ENCODE peak calls at places on chromosomes 1 and 21, in four cellular contexts. One of them, this sample, is unnamed.

GRCh38 chr21:35002879-35003722 is 46.0 kb downstream of the RUNX1 start:
- DNase-seq in hepatocyte: no peak
- DNase-seq in fibroblast of pulmonary artery: peak
- DNase-seq in HFF-Myc: no peak
- DNase-seq in this sample: no peak

GRCh38 chr1:219954736-219955421 is 26.5 kb upstream of the SLC30A10 start:
- DNase-seq in hepatocyte: peak
- DNase-seq in fibroblast of pulmonary artery: no peak
- DNase-seq in HFF-Myc: no peak
- DNase-seq in this sample: no peak

GRCh38 chr1:161260346-161260745 is 1.8 kb downstream of the PCP4L1 start:
- DNase-seq in hepatocyte: no peak
- DNase-seq in fibroblast of pulmonary artery: no peak
- DNase-seq in HFF-Myc: no peak
- DNase-seq in this sample: no peak

GRCh38 chr1:201317551-201317950 is 34.2 kb downstream of the PKP1 start:
- DNase-seq in HFF-Myc: no peak
- DNase-seq in hepatocyte: no peak
- DNase-seq in fibroblast of pulmonary artery: no peak
- DNase-seq in this sample: no peak

GRCh38 chr1:3115275-3116149 is 46.5 kb downstream of the PRDM16 start:
- DNase-seq in fibroblast of pulmonary artery: no peak
- DNase-seq in hepatocyte: peak
- DNase-seq in HFF-Myc: no peak
- DNase-seq in this sample: no peak

GRCh38 chr1:201537966-201538617 is 835 bp upstream of the NAV1 start:
- DNase-seq in HFF-Myc: no peak
- DNase-seq in hepatocyte: no peak
- DNase-seq in fibroblast of pulmonary artery: no peak
- DNase-seq in this sample: no peak

GRCh38 chr21:35478096-35479080 is 429.3 kb upstream of the RUNX1 start:
- DNase-seq in hepatocyte: no peak
- DNase-seq in HFF-Myc: no peak
- DNase-seq in fibroblast of pulmonary artery: peak
- DNase-seq in this sample: no peak

GRCh38 chr1:155051777-155052398 is 772 bp downstream of the ADAM15 start:
- DNase-seq in fibroblast of pulmonary artery: peak
- DNase-seq in HFF-Myc: no peak
- DNase-seq in hepatocyte: no peak
- DNase-seq in this sample: no peak

GRCh38 chr1:6191968-6192367 is 7.4 kb downstream of the RPL22 start:
- DNase-seq in fibroblast of pulmonary artery: no peak
- DNase-seq in hepatocyte: no peak
- DNase-seq in HFF-Myc: no peak
- DNase-seq in this sample: no peak

GRCh38 chr1:18836654-18837053 is 22.8 kb downstream of the TAS1R2 start:
- DNase-seq in fibroblast of pulmonary artery: no peak
- DNase-seq in hepatocyte: no peak
- DNase-seq in HFF-Myc: no peak
- DNase-seq in this sample: no peak

GRCh38 chr1:201748331-201748730 is 80.6 kb upstream of the IPO9 start:
- DNase-seq in hepatocyte: no peak
- DNase-seq in HFF-Myc: no peak
- DNase-seq in fibroblast of pulmonary artery: peak
- DNase-seq in this sample: no peak

GRCh38 chr21:35476616-35477395 is 427.7 kb upstream of the RUNX1 start:
- DNase-seq in hepatocyte: no peak
- DNase-seq in HFF-Myc: peak
- DNase-seq in fibroblast of pulmonary artery: peak
- DNase-seq in this sample: no peak

GRCh38 chr1:156648951-156649350 is 7.0 kb downstream of the BCAN start:
- DNase-seq in fibroblast of pulmonary artery: no peak
- DNase-seq in hepatocyte: no peak
- DNase-seq in HFF-Myc: no peak
- DNase-seq in this sample: no peak

GRCh38 chr1:151621351-151621750 is 9.5 kb downstream of the SNX27 start:
- DNase-seq in HFF-Myc: no peak
- DNase-seq in hepatocyte: peak
- DNase-seq in fibroblast of pulmonary artery: no peak
- DNase-seq in this sample: no peak

GRCh38 chr1:89462250-89462649 is 62.4 kb upstream of the LRRC8B start:
- DNase-seq in hepatocyte: no peak
- DNase-seq in HFF-Myc: no peak
- DNase-seq in fibroblast of pulmonary artery: no peak
- DNase-seq in this sample: no peak

GRCh38 chr1:209076688-209077087 is 506.8 kb upstream of the CAMK1G start:
- DNase-seq in HFF-Myc: no peak
- DNase-seq in fibroblast of pulmonary artery: no peak
- DNase-seq in hepatocyte: no peak
- DNase-seq in this sample: no peak

GRCh38 chr1:28112388-28113311 is 24.2 kb upstream of the EYA3 start:
- DNase-seq in hepatocyte: peak
- DNase-seq in HFF-Myc: no peak
- DNase-seq in fibroblast of pulmonary artery: peak
- DNase-seq in this sample: no peak

GRCh38 chr1:241639653-241640148 is 468 bp downstream of the CHML start:
- DNase-seq in hepatocyte: peak
- DNase-seq in HFF-Myc: no peak
- DNase-seq in fibroblast of pulmonary artery: peak
- DNase-seq in this sample: no peak

GRCh38 chr1:109931189-109931672 is 20.6 kb downstream of the CSF1 start:
- DNase-seq in hepatocyte: peak
- DNase-seq in HFF-Myc: no peak
- DNase-seq in fibroblast of pulmonary artery: peak
- DNase-seq in this sample: peak

GRCh38 chr1:68758666-68759209 is 261.9 kb upstream of the DEPDC1 start:
- DNase-seq in hepatocyte: no peak
- DNase-seq in fibroblast of pulmonary artery: no peak
- DNase-seq in HFF-Myc: no peak
- DNase-seq in this sample: no peak

GRCh38 chr1:87104945-87105344 is 190.5 kb downstream of the HS2ST1 start:
- DNase-seq in fibroblast of pulmonary artery: no peak
- DNase-seq in HFF-Myc: no peak
- DNase-seq in hepatocyte: no peak
- DNase-seq in this sample: no peak

GRCh38 chr1:43366601-43367025 is 1.2 kb downstream of the ELOVL1 start:
- DNase-seq in HFF-Myc: no peak
- DNase-seq in fibroblast of pulmonary artery: no peak
- DNase-seq in hepatocyte: peak
- DNase-seq in this sample: no peak

GRCh38 chr1:27785763-27786162 is 12.7 kb downstream of the STX12 start:
- DNase-seq in fibroblast of pulmonary artery: peak
- DNase-seq in HFF-Myc: no peak
- DNase-seq in hepatocyte: peak
- DNase-seq in this sample: no peak

GRCh38 chr1:181398544-181398943 is 84.8 kb upstream of the CACNA1E start:
- DNase-seq in hepatocyte: no peak
- DNase-seq in HFF-Myc: no peak
- DNase-seq in fibroblast of pulmonary artery: no peak
- DNase-seq in this sample: no peak

GRCh38 chr1:33111965-33112364 is 31.0 kb downstream of the AZIN2 start:
- DNase-seq in hepatocyte: no peak
- DNase-seq in HFF-Myc: no peak
- DNase-seq in fibroblast of pulmonary artery: peak
- DNase-seq in this sample: no peak

GRCh38 chr1:29964718-29965533 is 728.6 kb downstream of the PTPRU start:
- DNase-seq in HFF-Myc: no peak
- DNase-seq in fibroblast of pulmonary artery: no peak
- DNase-seq in hepatocyte: no peak
- DNase-seq in this sample: no peak

GRCh38 chr21:35933466-35933865 is 126.9 kb downstream of the SETD4 start:
- DNase-seq in hepatocyte: peak
- DNase-seq in fibroblast of pulmonary artery: peak
- DNase-seq in HFF-Myc: peak
- DNase-seq in this sample: no peak

GRCh38 chr1:153607381-153607780 is 5.6 kb downstream of the S100A16 start:
- DNase-seq in HFF-Myc: no peak
- DNase-seq in hepatocyte: no peak
- DNase-seq in fibroblast of pulmonary artery: no peak
- DNase-seq in this sample: no peak

GRCh38 chr1:24005163-24005562 is 25.0 kb upstream of the SRSF10 start:
- DNase-seq in hepatocyte: no peak
- DNase-seq in fibroblast of pulmonary artery: no peak
- DNase-seq in HFF-Myc: no peak
- DNase-seq in this sample: no peak

GRCh38 chr1:90340604-90341003 is 345.7 kb downstream of the ZNF326 start:
- DNase-seq in HFF-Myc: no peak
- DNase-seq in fibroblast of pulmonary artery: no peak
- DNase-seq in hepatocyte: no peak
- DNase-seq in this sample: no peak

GRCh38 chr21:45001134-45002095 is 61.6 kb downstream of the SLX9 start:
- DNase-seq in hepatocyte: no peak
- DNase-seq in fibroblast of pulmonary artery: peak
- DNase-seq in HFF-Myc: no peak
- DNase-seq in this sample: no peak

GRCh38 chr1:226738421-226738994 is 574 bp downstream of the ITPKB start:
- DNase-seq in fibroblast of pulmonary artery: peak
- DNase-seq in HFF-Myc: no peak
- DNase-seq in hepatocyte: peak
- DNase-seq in this sample: no peak

DNA sequence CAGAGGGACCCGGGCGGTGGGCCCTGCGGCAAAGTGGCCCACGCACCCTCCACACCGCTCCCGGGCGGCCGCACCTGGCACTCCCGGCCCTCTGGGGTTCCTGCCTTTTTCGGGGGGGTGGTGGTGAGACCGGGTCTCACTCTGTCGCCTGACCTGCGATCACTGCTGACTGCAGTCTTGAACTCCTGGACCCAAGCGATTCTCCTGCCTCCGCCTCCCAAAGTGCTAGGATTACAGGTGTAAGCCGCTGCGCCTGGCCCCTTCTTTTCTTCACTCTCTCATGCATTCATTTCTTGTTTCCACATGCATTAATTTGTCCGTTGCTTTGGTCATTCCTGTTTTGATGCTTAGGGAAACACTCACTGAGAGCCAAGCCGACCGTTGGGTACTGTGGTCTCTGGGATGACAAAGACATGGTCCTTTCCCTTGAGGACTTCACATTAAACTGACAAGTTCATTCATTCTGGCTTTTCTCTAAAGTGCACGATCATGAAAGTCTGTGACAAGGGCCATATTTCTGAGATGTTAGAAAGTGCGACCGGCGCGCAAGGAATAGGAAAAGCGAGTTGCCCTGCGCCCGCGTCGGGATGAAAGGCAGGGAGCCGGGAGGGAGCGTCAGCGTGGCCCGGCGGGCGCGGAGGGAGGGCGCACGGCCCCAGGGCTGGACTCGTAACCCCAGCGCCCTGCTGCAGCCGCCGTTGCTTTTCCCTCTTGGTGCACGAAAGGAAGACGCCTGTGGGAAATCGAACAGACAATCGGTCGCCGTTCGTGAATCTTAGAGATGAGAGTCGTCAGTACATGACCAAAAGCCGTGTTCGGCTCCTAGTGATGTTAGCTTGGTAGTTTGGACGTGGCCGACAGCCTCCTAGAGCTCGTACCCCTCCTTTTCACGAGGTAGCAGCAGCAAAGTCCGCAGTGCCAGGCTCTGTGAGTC is 1.0 kb upstream of the MCOLN2 start:
- DNase-seq in fibroblast of pulmonary artery: peak
- DNase-seq in HFF-Myc: no peak
- DNase-seq in hepatocyte: peak
- DNase-seq in this sample: no peak
- TF ChIP-seq CTCF in fibroblast of pulmonary artery: no peak
- TF ChIP-seq CTCF in HFF-Myc: no peak
- TF ChIP-seq CTCF in hepatocyte: no peak
- TF ChIP-seq CTCF in this sample: no peak

GRCh38 chr1:228139406-228139930 is 611 bp upstream of the GUK1 start:
- DNase-seq in HFF-Myc: no peak
- DNase-seq in hepatocyte: no peak
- DNase-seq in fibroblast of pulmonary artery: no peak
- DNase-seq in this sample: no peak
- TF ChIP-seq CTCF in HFF-Myc: no peak
- TF ChIP-seq CTCF in hepatocyte: no peak
- TF ChIP-seq CTCF in fibroblast of pulmonary artery: no peak
- TF ChIP-seq CTCF in this sample: no peak

GRCh38 chr21:40421121-40421520 is 425.8 kb downstream of the DSCAM start:
- DNase-seq in HFF-Myc: no peak
- DNase-seq in hepatocyte: no peak
- DNase-seq in fibroblast of pulmonary artery: no peak
- DNase-seq in this sample: no peak

GRCh38 chr21:40422851-40423635 is 423.9 kb downstream of the DSCAM start:
- DNase-seq in fibroblast of pulmonary artery: no peak
- DNase-seq in hepatocyte: no peak
- DNase-seq in HFF-Myc: no peak
- DNase-seq in this sample: no peak

DNA sequence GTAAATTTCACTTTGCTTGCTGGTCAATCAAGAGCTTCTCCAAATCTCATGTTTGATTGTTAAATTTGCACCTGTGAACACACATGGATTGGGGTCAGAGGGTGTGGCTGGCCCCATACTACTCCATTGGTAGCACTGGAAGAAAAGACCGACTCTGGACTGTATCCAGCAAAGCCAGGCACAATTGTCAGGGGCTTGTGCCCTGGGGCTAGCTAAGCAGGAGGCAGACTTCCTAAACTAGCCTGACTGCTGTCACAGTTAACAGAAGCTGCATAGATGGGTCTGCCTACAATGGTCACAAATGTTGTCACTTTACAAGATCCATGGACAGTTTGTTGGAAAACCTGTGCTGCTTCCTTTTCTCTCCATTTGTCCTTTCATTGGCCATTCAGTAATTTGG is 421.0 kb downstream of the DSCAM start:
- DNase-seq in HFF-Myc: no peak
- DNase-seq in hepatocyte: no peak
- DNase-seq in fibroblast of pulmonary artery: no peak
- DNase-seq in this sample: no peak
- TF ChIP-seq CTCF in HFF-Myc: no peak
- TF ChIP-seq CTCF in hepatocyte: no peak
- TF ChIP-seq CTCF in fibroblast of pulmonary artery: no peak
- TF ChIP-seq CTCF in this sample: no peak

GRCh38 chr1:168803696-168804510 is 74.9 kb upstream of the DPT start:
- DNase-seq in hepatocyte: peak
- DNase-seq in fibroblast of pulmonary artery: no peak
- DNase-seq in HFF-Myc: no peak
- DNase-seq in this sample: no peak
- TF ChIP-seq CTCF in hepatocyte: no peak
- TF ChIP-seq CTCF in fibroblast of pulmonary artery: no peak
- TF ChIP-seq CTCF in HFF-Myc: no peak
- TF ChIP-seq CTCF in this sample: no peak

GRCh38 chr1:203360772-203361171 is 9.8 kb upstream of the FMOD start:
- DNase-seq in fibroblast of pulmonary artery: no peak
- DNase-seq in HFF-Myc: no peak
- DNase-seq in hepatocyte: no peak
- DNase-seq in this sample: no peak

GRCh38 chr1:203364806-203365205 is 13.9 kb upstream of the FMOD start:
- DNase-seq in HFF-Myc: no peak
- DNase-seq in hepatocyte: peak
- DNase-seq in fibroblast of pulmonary artery: no peak
- DNase-seq in this sample: no peak

GRCh38 chr1:203362561-203363055 is 11.7 kb upstream of the FMOD start:
- DNase-seq in fibroblast of pulmonary artery: no peak
- DNase-seq in hepatocyte: no peak
- DNase-seq in HFF-Myc: no peak
- DNase-seq in this sample: no peak

GRCh38 chr1:203364013-203364730 is 13.2 kb upstream of the FMOD start:
- DNase-seq in hepatocyte: peak
- DNase-seq in fibroblast of pulmonary artery: peak
- DNase-seq in HFF-Myc: no peak
- DNase-seq in this sample: no peak

GRCh38 chr1:203361843-203362524 is 11.1 kb upstream of the FMOD start:
- DNase-seq in HFF-Myc: no peak
- DNase-seq in hepatocyte: peak
- DNase-seq in fibroblast of pulmonary artery: peak
- DNase-seq in this sample: no peak
- TF ChIP-seq CTCF in HFF-Myc: no peak
- TF ChIP-seq CTCF in hepatocyte: no peak
- TF ChIP-seq CTCF in fibroblast of pulmonary artery: no peak
- TF ChIP-seq CTCF in this sample: no peak

This sample was measured in omental fat pad.